ENCODE peak calls at places on chromosomes 5 and 9, in eight cellular contexts. T is fibroblast of lung, N is uterus, J is endothelial cell, R is psoas muscle, G is WERI-Rb-1, K is PC-9, W is OCI-LY7. S is an unnamed sample.

GRCh38 chr5:118791986-118792734 is 196.2 kb downstream of the DTWD2 start:
- DNase-seq in T (peak; percentile 71), J (peak; percentile 33), G (peak; percentile 33), N (peak; percentile 16), W (peak; percentile 72), R (no peak), K (peak; percentile 12), S (peak; percentile 34)

GRCh38 chr9:77257275-77257674 is 79.9 kb downstream of the VPS13A start:
- DNase-seq in G (no peak), N (no peak), J (no peak), W (no peak), K (no peak), R (no peak), T (no peak), S (no peak)

GRCh38 chr5:62790348-62790747 is 211.7 kb downstream of the LRRC70 start:
- DNase-seq in J (no peak), T (no peak), R (no peak), N (no peak), G (no peak), W (no peak), K (no peak), S (no peak)

GRCh38 chr9:16243798-16244197 is 626.7 kb downstream of the BNC2 start:
- DNase-seq in R (no peak), K (peak; percentile 45), G (no peak), N (no peak), W (no peak), T (no peak), J (no peak), S (no peak)

GRCh38 chr9:81611664-81612063 is 77.7 kb downstream of the TLE1 start:
- DNase-seq in K (no peak), T (no peak), R (no peak), N (no peak), W (no peak), J (no peak), G (no peak), S (no peak)

GRCh38 chr9:69086312-69086711 is 50.8 kb downstream of the FXN start:
- DNase-seq in W (no peak), J (no peak), K (no peak), G (no peak), T (no peak), N (no peak), R (no peak), S (no peak)

GRCh38 chr5:95958308-95959014 is 3.2 kb downstream of the ELL2 start:
- DNase-seq in N (no peak), K (peak; percentile 3), R (no peak), T (peak; percentile 54), J (no peak), G (no peak), W (no peak), S (peak; percentile 22)

GRCh38 chr5:139575751-139576150 is 14.6 kb downstream of the UBE2D2 start:
- DNase-seq in J (no peak), K (no peak), N (no peak), W (no peak), G (no peak), T (no peak), R (no peak), S (peak; percentile 57)

GRCh38 chr9:106451223-106451622 is 411.7 kb upstream of the ZNF462 start:
- DNase-seq in K (no peak), N (no peak), T (no peak), G (no peak), R (no peak), W (no peak), J (no peak), S (no peak)

GRCh38 chr5:94268226-94268625 is 350.2 kb downstream of the KIAA0825 start:
- DNase-seq in N (no peak), K (no peak), J (no peak), R (no peak), G (no peak), W (no peak), T (no peak), S (no peak)

GRCh38 chr5:84790406-84790805 is 405.7 kb upstream of the EDIL3 start:
- DNase-seq in W (no peak), G (no peak), J (no peak), K (no peak), T (no peak), R (no peak), N (no peak), S (no peak)

GRCh38 chr9:95091574-95091970 is 225.9 kb downstream of the FANCC start:
- DNase-seq in J (no peak), W (no peak), G (no peak), R (no peak), T (peak; percentile 87), K (peak; percentile 55), N (no peak), S (no peak)

GRCh38 chr9:2181794-2182193 is 166.6 kb downstream of the SMARCA2 start:
- DNase-seq in K (peak; percentile 4), N (no peak), W (peak; percentile 24), R (peak; percentile 27), J (peak; percentile 71), T (no peak), G (peak; percentile 40), S (peak; percentile 30)

GRCh38 chr5:140828402-140828737 is 610 bp downstream of the PCDHA6 start:
- DNase-seq in K (no peak), W (no peak), J (no peak), R (no peak), T (no peak), G (no peak), N (no peak), S (no peak)

GRCh38 chr9:69500925-69501324 is 171.2 kb downstream of the APBA1 start:
- DNase-seq in T (no peak), J (no peak), G (no peak), K (no peak), W (no peak), R (no peak), N (no peak), S (no peak)

GRCh38 chr9:128635266-128636023 is 21.2 kb downstream of the DYNC2I2 start:
- DNase-seq in K (peak; percentile 100), G (peak; percentile 80), J (peak; percentile 71), W (no peak), T (peak; percentile 95), R (peak; percentile 90), N (peak; percentile 87), S (no peak)

GRCh38 chr5:34914671-34915138 is 599 bp downstream of the RAD1 start:
- DNase-seq in J (peak; percentile 11), R (peak; percentile 32), N (peak; percentile 35), W (peak; percentile 44), T (peak; percentile 45), K (no peak), G (no peak), S (peak; percentile 12)

GRCh38 chr9:133476036-133476435 is 2.9 kb downstream of the SLC2A6 start:
- DNase-seq in N (no peak), R (no peak), W (no peak), K (no peak), J (no peak), T (no peak), G (no peak), S (no peak)

GRCh38 chr9:127223266-127223665 is 41.3 kb upstream of the GARNL3 start:
- DNase-seq in G (no peak), J (no peak), N (no peak), T (no peak), W (no peak), K (no peak), R (no peak), S (no peak)

GRCh38 chr9:36847781-36848673 is 186.0 kb downstream of the PAX5 start:
- DNase-seq in R (no peak), G (no peak), J (no peak), W (no peak), T (peak; percentile 22), K (no peak), N (no peak), S (no peak)

GRCh38 chr9:89466451-89467277 is 31.2 kb downstream of the SEMA4D start:
- DNase-seq in G (no peak), N (no peak), R (no peak), T (no peak), K (no peak), J (no peak), W (no peak), S (peak; percentile 84)

GRCh38 chr5:180860273-180860886 is 696 bp downstream of the ZFP62 start:
- DNase-seq in W (peak; percentile 90), G (peak; percentile 15), R (no peak), K (no peak), N (no peak), J (peak; percentile 15), T (no peak), S (peak; percentile 68)

GRCh38 chr5:38104497-38105230 is 153.7 kb upstream of the EGFLAM start:
- DNase-seq in G (no peak), R (no peak), J (no peak), N (no peak), W (no peak), T (peak; percentile 5), K (no peak), S (no peak)

GRCh38 chr9:86413966-86414880 is 60.0 kb upstream of the TUT7 start:
- DNase-seq in G (no peak), N (no peak), J (no peak), T (peak; percentile 25), K (no peak), W (peak; percentile 27), R (no peak), S (no peak)
- TF ChIP-seq CTCF in G (no peak), N (peak; percentile 71), J (peak; percentile 85), T (peak; percentile 50), K (peak; percentile 81), W (peak; percentile 93), R (peak; percentile 73), S (peak; percentile 86)

GRCh38 chr9:85741112-85741874 is 461 bp downstream of the AGTPBP1 start:
- DNase-seq in J (peak; percentile 47), W (peak; percentile 65), T (peak; percentile 23), K (peak; percentile 22), R (no peak), N (no peak), G (peak; percentile 59), S (peak; percentile 64)
- TF ChIP-seq CTCF in J (no peak), W (no peak), T (no peak), K (no peak), R (no peak), N (no peak), G (no peak), S (no peak)

GRCh38 chr9:114588671-114589526 is 1.3 kb downstream of the ATP6V1G1 start:
- DNase-seq in N (no peak), W (peak; percentile 20), J (no peak), R (no peak), T (peak; percentile 57), G (no peak), K (no peak), S (no peak)

GRCh38 chr9:114590328-114590727 is 2.8 kb downstream of the ATP6V1G1 start:
- DNase-seq in J (no peak), G (no peak), T (no peak), K (no peak), R (no peak), W (no peak), N (no peak), S (no peak)

GRCh38 chr9:114583776-114584175 is 3.8 kb upstream of the ATP6V1G1 start:
- DNase-seq in T (no peak), W (no peak), R (no peak), J (no peak), G (no peak), N (no peak), K (no peak), S (no peak)

GRCh38 chr9:114588150-114588663 is 638 bp downstream of the ATP6V1G1 start:
- DNase-seq in R (peak; percentile 31), T (peak; percentile 54), K (no peak), G (no peak), J (no peak), N (no peak), W (peak; percentile 19), S (peak; percentile 34)

GRCh38 chr9:114587345-114588149 is at the start of gene ATP6V1G1:
- DNase-seq in T (peak; percentile 99), K (peak; percentile 99), J (peak; percentile 98), G (peak; percentile 100), N (peak; percentile 99), R (peak; percentile 100), W (peak; percentile 99), S (peak; percentile 100)
- TF ChIP-seq CTCF in T (no peak), K (no peak), J (no peak), G (peak; percentile 37), N (peak; percentile 25), R (no peak), W (peak; percentile 47), S (no peak)

GRCh38 chr9:108961151-108961550 is 27.0 kb downstream of the ABITRAM start:
- DNase-seq in J (no peak), W (no peak), T (no peak), R (no peak), K (no peak), N (no peak), G (no peak), S (no peak)
- TF ChIP-seq CTCF in J (no peak), W (no peak), T (no peak), R (no peak), K (no peak), N (no peak), G (no peak), S (no peak)

S was measured in activated CD8-positive, alpha-beta T cell treated with anti-CD3 and anti-CD28 coated beads for 36 hours.